ENCODE peak calls at places on chromosomes 3 and 15, in nine cellular contexts. One of them, this sample, is unnamed.

GRCh38 chr3:53996153-53996861 is 104.6 kb upstream of the SELENOK start:
- DNase-seq in T-helper 9 cell: no peak
- DNase-seq in iPS-NIHi11: no peak
- DNase-seq in ecto neural progenitor cell: no peak
- DNase-seq in NCI-H510A treated with DMSO at 0.1 percent for 48 hours: no peak
- DNase-seq in esophagus muscularis mucosa: no peak
- DNase-seq in AG04450: no peak
- DNase-seq in adipocyte: no peak
- DNase-seq in activated CD4-positive, CD25-positive, alpha-beta regulatory T cell: no peak
- DNase-seq in this sample: no peak

GRCh38 chr3:161914703-161915102 is 418.1 kb downstream of the OTOL1 start:
- DNase-seq in T-helper 9 cell: no peak
- DNase-seq in iPS-NIHi11: peak; percentile 45
- DNase-seq in ecto neural progenitor cell: peak; percentile 55
- DNase-seq in NCI-H510A treated with DMSO at 0.1 percent for 48 hours: peak; percentile 10
- DNase-seq in esophagus muscularis mucosa: no peak
- DNase-seq in AG04450: peak; percentile 30
- DNase-seq in adipocyte: peak; percentile 39
- DNase-seq in activated CD4-positive, CD25-positive, alpha-beta regulatory T cell: no peak
- DNase-seq in this sample: no peak

GRCh38 chr3:74613566-74613965 is 893 bp downstream of the CNTN3 start:
- DNase-seq in T-helper 9 cell: no peak
- DNase-seq in iPS-NIHi11: no peak
- DNase-seq in ecto neural progenitor cell: no peak
- DNase-seq in NCI-H510A treated with DMSO at 0.1 percent for 48 hours: peak; percentile 5
- DNase-seq in esophagus muscularis mucosa: no peak
- DNase-seq in AG04450: no peak
- DNase-seq in adipocyte: no peak
- DNase-seq in activated CD4-positive, CD25-positive, alpha-beta regulatory T cell: no peak
- DNase-seq in this sample: no peak

GRCh38 chr3:71304684-71305083 is 278.8 kb downstream of the FOXP1 start:
- DNase-seq in T-helper 9 cell: no peak
- DNase-seq in iPS-NIHi11: no peak
- DNase-seq in ecto neural progenitor cell: no peak
- DNase-seq in NCI-H510A treated with DMSO at 0.1 percent for 48 hours: peak; percentile 23
- DNase-seq in esophagus muscularis mucosa: no peak
- DNase-seq in AG04450: no peak
- DNase-seq in adipocyte: peak; percentile 58
- DNase-seq in activated CD4-positive, CD25-positive, alpha-beta regulatory T cell: no peak
- DNase-seq in this sample: no peak

GRCh38 chr3:162292409-162292808 is 795.8 kb downstream of the OTOL1 start:
- DNase-seq in T-helper 9 cell: no peak
- DNase-seq in iPS-NIHi11: no peak
- DNase-seq in ecto neural progenitor cell: no peak
- DNase-seq in NCI-H510A treated with DMSO at 0.1 percent for 48 hours: no peak
- DNase-seq in esophagus muscularis mucosa: no peak
- DNase-seq in AG04450: no peak
- DNase-seq in adipocyte: no peak
- DNase-seq in activated CD4-positive, CD25-positive, alpha-beta regulatory T cell: no peak
- DNase-seq in this sample: no peak

GRCh38 chr15:89472785-89473256 is 23.6 kb downstream of the RHCG start:
- DNase-seq in T-helper 9 cell: no peak
- DNase-seq in iPS-NIHi11: peak; percentile 91
- DNase-seq in ecto neural progenitor cell: peak; percentile 91
- DNase-seq in NCI-H510A treated with DMSO at 0.1 percent for 48 hours: peak; percentile 3
- DNase-seq in esophagus muscularis mucosa: no peak
- DNase-seq in AG04450: peak; percentile 1
- DNase-seq in adipocyte: peak; percentile 49
- DNase-seq in activated CD4-positive, CD25-positive, alpha-beta regulatory T cell: no peak
- DNase-seq in this sample: no peak

GRCh38 chr15:72285927-72286516 is 13.7 kb upstream of the PARP6 start:
- DNase-seq in T-helper 9 cell: peak; percentile 38
- DNase-seq in iPS-NIHi11: peak; percentile 80
- DNase-seq in ecto neural progenitor cell: peak; percentile 60
- DNase-seq in NCI-H510A treated with DMSO at 0.1 percent for 48 hours: peak; percentile 3
- DNase-seq in esophagus muscularis mucosa: no peak
- DNase-seq in AG04450: no peak
- DNase-seq in adipocyte: no peak
- DNase-seq in activated CD4-positive, CD25-positive, alpha-beta regulatory T cell: no peak
- DNase-seq in this sample: peak; percentile 18

GRCh38 chr3:134364061-134364935 is 9.9 kb downstream of the AMOTL2 start:
- DNase-seq in T-helper 9 cell: no peak
- DNase-seq in iPS-NIHi11: peak; percentile 93
- DNase-seq in ecto neural progenitor cell: peak; percentile 96
- DNase-seq in NCI-H510A treated with DMSO at 0.1 percent for 48 hours: peak; percentile 13
- DNase-seq in esophagus muscularis mucosa: peak; percentile 98
- DNase-seq in AG04450: peak; percentile 93
- DNase-seq in adipocyte: peak; percentile 98
- DNase-seq in activated CD4-positive, CD25-positive, alpha-beta regulatory T cell: no peak
- DNase-seq in this sample: no peak

GRCh38 chr3:34157491-34157890 is 359.1 kb downstream of the PDCD6IP start:
- DNase-seq in T-helper 9 cell: no peak
- DNase-seq in iPS-NIHi11: no peak
- DNase-seq in ecto neural progenitor cell: no peak
- DNase-seq in NCI-H510A treated with DMSO at 0.1 percent for 48 hours: no peak
- DNase-seq in esophagus muscularis mucosa: no peak
- DNase-seq in AG04450: no peak
- DNase-seq in adipocyte: peak; percentile 10
- DNase-seq in activated CD4-positive, CD25-positive, alpha-beta regulatory T cell: no peak
- DNase-seq in this sample: no peak

GRCh38 chr3:139771331-139771730 is 93.6 kb upstream of the NMNAT3 start:
- DNase-seq in T-helper 9 cell: no peak
- DNase-seq in iPS-NIHi11: no peak
- DNase-seq in ecto neural progenitor cell: no peak
- DNase-seq in NCI-H510A treated with DMSO at 0.1 percent for 48 hours: no peak
- DNase-seq in esophagus muscularis mucosa: peak; percentile 86
- DNase-seq in AG04450: no peak
- DNase-seq in adipocyte: no peak
- DNase-seq in activated CD4-positive, CD25-positive, alpha-beta regulatory T cell: no peak
- DNase-seq in this sample: no peak

This sample was measured in immature natural killer cell.